ENCODE peak calls at places on chromosomes 12 and 14, in six cellular contexts. One of them, this sample, is unnamed.

GRCh38 chr14:55869397-55870049 is 248.7 kb upstream of the PELI2 start:
- DNase-seq in activated CD4-positive, alpha-beta T cell treated with anti-CD3 and anti-CD28 coated beads, Interleukin-2, amount 50 U/mL, for 4 hours: no peak
- DNase-seq in lung: no peak
- DNase-seq in MCF 10A: peak
- DNase-seq in GM19239: no peak
- DNase-seq in GM23338: no peak
- DNase-seq in this sample: peak

GRCh38 chr14:47040490-47040889 is 388.9 kb upstream of the RPL10L start:
- DNase-seq in GM19239: no peak
- DNase-seq in MCF 10A: peak
- DNase-seq in GM23338: peak
- DNase-seq in activated CD4-positive, alpha-beta T cell treated with anti-CD3 and anti-CD28 coated beads, Interleukin-2, amount 50 U/mL, for 4 hours: no peak
- DNase-seq in lung: no peak
- DNase-seq in this sample: peak

GRCh38 chr12:15088115-15088514 is 115.3 kb downstream of the PDE6H start:
- DNase-seq in GM19239: no peak
- DNase-seq in MCF 10A: no peak
- DNase-seq in activated CD4-positive, alpha-beta T cell treated with anti-CD3 and anti-CD28 coated beads, Interleukin-2, amount 50 U/mL, for 4 hours: no peak
- DNase-seq in GM23338: no peak
- DNase-seq in lung: no peak
- DNase-seq in this sample: no peak

GRCh38 chr12:56115329-56115728 is 1.1 kb upstream of the RPL41 start:
- DNase-seq in activated CD4-positive, alpha-beta T cell treated with anti-CD3 and anti-CD28 coated beads, Interleukin-2, amount 50 U/mL, for 4 hours: no peak
- DNase-seq in GM23338: peak
- DNase-seq in GM19239: no peak
- DNase-seq in MCF 10A: peak
- DNase-seq in lung: no peak
- DNase-seq in this sample: peak

GRCh38 chr14:68547305-68548193 is 245.3 kb downstream of the ZFP36L1 start:
- DNase-seq in lung: peak
- DNase-seq in GM19239: no peak
- DNase-seq in GM23338: no peak
- DNase-seq in MCF 10A: peak
- DNase-seq in activated CD4-positive, alpha-beta T cell treated with anti-CD3 and anti-CD28 coated beads, Interleukin-2, amount 50 U/mL, for 4 hours: no peak
- DNase-seq in this sample: peak

GRCh38 chr14:42000450-42000849 is 393.8 kb downstream of the LRFN5 start:
- DNase-seq in lung: no peak
- DNase-seq in activated CD4-positive, alpha-beta T cell treated with anti-CD3 and anti-CD28 coated beads, Interleukin-2, amount 50 U/mL, for 4 hours: no peak
- DNase-seq in GM19239: no peak
- DNase-seq in MCF 10A: peak
- DNase-seq in GM23338: no peak
- DNase-seq in this sample: no peak

GRCh38 chr12:27779837-27780611 is at the start of the genes KLHL42 and MANSC4:
- DNase-seq in GM23338: peak
- DNase-seq in activated CD4-positive, alpha-beta T cell treated with anti-CD3 and anti-CD28 coated beads, Interleukin-2, amount 50 U/mL, for 4 hours: peak
- DNase-seq in lung: peak
- DNase-seq in MCF 10A: peak
- DNase-seq in GM19239: peak
- DNase-seq in this sample: peak

GRCh38 chr12:75489613-75490210 is 9.2 kb downstream of the GLIPR1 start:
- DNase-seq in GM23338: peak
- DNase-seq in MCF 10A: peak
- DNase-seq in lung: no peak
- DNase-seq in activated CD4-positive, alpha-beta T cell treated with anti-CD3 and anti-CD28 coated beads, Interleukin-2, amount 50 U/mL, for 4 hours: peak
- DNase-seq in GM19239: no peak
- DNase-seq in this sample: peak

GRCh38 chr14:71602524-71602923 is 329.7 kb upstream of the RGS6 start:
- DNase-seq in GM23338: no peak
- DNase-seq in MCF 10A: no peak
- DNase-seq in lung: no peak
- DNase-seq in GM19239: no peak
- DNase-seq in activated CD4-positive, alpha-beta T cell treated with anti-CD3 and anti-CD28 coated beads, Interleukin-2, amount 50 U/mL, for 4 hours: no peak
- DNase-seq in this sample: no peak

GRCh38 chr14:69657961-69658360 is 46.6 kb downstream of the SUSD6 start:
- DNase-seq in lung: peak
- DNase-seq in GM19239: no peak
- DNase-seq in MCF 10A: peak
- DNase-seq in GM23338: peak
- DNase-seq in activated CD4-positive, alpha-beta T cell treated with anti-CD3 and anti-CD28 coated beads, Interleukin-2, amount 50 U/mL, for 4 hours: no peak
- DNase-seq in this sample: peak

GRCh38 chr12:95077341-95077740 is 3.9 kb upstream of the NR2C1 start:
- DNase-seq in GM19239: no peak
- DNase-seq in lung: no peak
- DNase-seq in MCF 10A: no peak
- DNase-seq in activated CD4-positive, alpha-beta T cell treated with anti-CD3 and anti-CD28 coated beads, Interleukin-2, amount 50 U/mL, for 4 hours: no peak
- DNase-seq in GM23338: no peak
- DNase-seq in this sample: no peak

GRCh38 chr12:68476786-68477185 is 133.9 kb upstream of the RAP1B start:
- DNase-seq in GM19239: no peak
- DNase-seq in MCF 10A: no peak
- DNase-seq in GM23338: no peak
- DNase-seq in activated CD4-positive, alpha-beta T cell treated with anti-CD3 and anti-CD28 coated beads, Interleukin-2, amount 50 U/mL, for 4 hours: no peak
- DNase-seq in lung: no peak
- DNase-seq in this sample: no peak

GRCh38 chr14:58166005-58166983 is 14.3 kb upstream of the ARMH4 start:
- DNase-seq in lung: peak
- DNase-seq in activated CD4-positive, alpha-beta T cell treated with anti-CD3 and anti-CD28 coated beads, Interleukin-2, amount 50 U/mL, for 4 hours: peak
- DNase-seq in GM23338: peak
- DNase-seq in MCF 10A: peak
- DNase-seq in GM19239: peak
- DNase-seq in this sample: peak

GRCh38 chr14:103628221-103628683 is 759 bp upstream of the KLC1 start:
- DNase-seq in MCF 10A: peak
- DNase-seq in activated CD4-positive, alpha-beta T cell treated with anti-CD3 and anti-CD28 coated beads, Interleukin-2, amount 50 U/mL, for 4 hours: no peak
- DNase-seq in GM23338: peak
- DNase-seq in lung: peak
- DNase-seq in GM19239: no peak
- DNase-seq in this sample: peak

GRCh38 chr14:61677469-61677868 is 17.8 kb upstream of the HIF1A start:
- DNase-seq in GM23338: no peak
- DNase-seq in lung: no peak
- DNase-seq in activated CD4-positive, alpha-beta T cell treated with anti-CD3 and anti-CD28 coated beads, Interleukin-2, amount 50 U/mL, for 4 hours: no peak
- DNase-seq in MCF 10A: no peak
- DNase-seq in GM19239: no peak
- DNase-seq in this sample: no peak

GRCh38 chr12:24480766-24481449 is 468.0 kb downstream of the BCAT1 start:
- DNase-seq in MCF 10A: no peak
- DNase-seq in GM23338: no peak
- DNase-seq in activated CD4-positive, alpha-beta T cell treated with anti-CD3 and anti-CD28 coated beads, Interleukin-2, amount 50 U/mL, for 4 hours: no peak
- DNase-seq in GM19239: no peak
- DNase-seq in lung: no peak
- DNase-seq in this sample: no peak

GRCh38 chr14:26332966-26333365 is 264.9 kb downstream of the NOVA1 start:
- DNase-seq in activated CD4-positive, alpha-beta T cell treated with anti-CD3 and anti-CD28 coated beads, Interleukin-2, amount 50 U/mL, for 4 hours: no peak
- DNase-seq in GM19239: no peak
- DNase-seq in lung: no peak
- DNase-seq in GM23338: no peak
- DNase-seq in MCF 10A: peak
- DNase-seq in this sample: no peak

GRCh38 chr14:21215130-21215878 is 53.9 kb downstream of the HNRNPC start:
- DNase-seq in activated CD4-positive, alpha-beta T cell treated with anti-CD3 and anti-CD28 coated beads, Interleukin-2, amount 50 U/mL, for 4 hours: no peak
- DNase-seq in MCF 10A: no peak
- DNase-seq in lung: no peak
- DNase-seq in GM19239: no peak
- DNase-seq in GM23338: no peak
- DNase-seq in this sample: peak

GRCh38 chr12:19546611-19547162 is 107.4 kb downstream of the AEBP2 start:
- DNase-seq in GM19239: no peak
- DNase-seq in GM23338: no peak
- DNase-seq in MCF 10A: no peak
- DNase-seq in activated CD4-positive, alpha-beta T cell treated with anti-CD3 and anti-CD28 coated beads, Interleukin-2, amount 50 U/mL, for 4 hours: no peak
- DNase-seq in lung: no peak
- DNase-seq in this sample: peak

GRCh38 chr14:105217764-105218163 is 30.6 kb upstream of the BTBD6 start:
- DNase-seq in lung: peak
- DNase-seq in activated CD4-positive, alpha-beta T cell treated with anti-CD3 and anti-CD28 coated beads, Interleukin-2, amount 50 U/mL, for 4 hours: no peak
- DNase-seq in MCF 10A: no peak
- DNase-seq in GM19239: no peak
- DNase-seq in GM23338: no peak
- DNase-seq in this sample: no peak

GRCh38 chr12:34345801-34346200 is 323.5 kb downstream of the ALG10 start:
- DNase-seq in activated CD4-positive, alpha-beta T cell treated with anti-CD3 and anti-CD28 coated beads, Interleukin-2, amount 50 U/mL, for 4 hours: no peak
- DNase-seq in lung: no peak
- DNase-seq in MCF 10A: no peak
- DNase-seq in GM23338: no peak
- DNase-seq in GM19239: no peak
- DNase-seq in this sample: no peak

GRCh38 chr12:49461221-49461620 is 77.6 kb upstream of the KCNH3 start:
- DNase-seq in lung: no peak
- DNase-seq in GM23338: no peak
- DNase-seq in MCF 10A: no peak
- DNase-seq in GM19239: no peak
- DNase-seq in activated CD4-positive, alpha-beta T cell treated with anti-CD3 and anti-CD28 coated beads, Interleukin-2, amount 50 U/mL, for 4 hours: no peak
- DNase-seq in this sample: no peak

GRCh38 chr12:20194171-20194570 is 174.2 kb upstream of the PDE3A start:
- DNase-seq in GM23338: peak
- DNase-seq in activated CD4-positive, alpha-beta T cell treated with anti-CD3 and anti-CD28 coated beads, Interleukin-2, amount 50 U/mL, for 4 hours: no peak
- DNase-seq in lung: no peak
- DNase-seq in MCF 10A: peak
- DNase-seq in GM19239: no peak
- DNase-seq in this sample: no peak

GRCh38 chr14:91337699-91338335 is 79.8 kb downstream of the CCDC88C start:
- DNase-seq in MCF 10A: no peak
- DNase-seq in GM23338: no peak
- DNase-seq in GM19239: no peak
- DNase-seq in lung: no peak
- DNase-seq in activated CD4-positive, alpha-beta T cell treated with anti-CD3 and anti-CD28 coated beads, Interleukin-2, amount 50 U/mL, for 4 hours: no peak
- DNase-seq in this sample: no peak

GRCh38 chr12:14186193-14186502 is 179.3 kb upstream of the ATF7IP start:
- DNase-seq in lung: no peak
- DNase-seq in activated CD4-positive, alpha-beta T cell treated with anti-CD3 and anti-CD28 coated beads, Interleukin-2, amount 50 U/mL, for 4 hours: no peak
- DNase-seq in MCF 10A: no peak
- DNase-seq in GM19239: no peak
- DNase-seq in GM23338: no peak
- DNase-seq in this sample: no peak

GRCh38 chr12:124917841-124918621 is 3.6 kb upstream of the UBC start:
- DNase-seq in MCF 10A: peak
- DNase-seq in GM23338: no peak
- DNase-seq in activated CD4-positive, alpha-beta T cell treated with anti-CD3 and anti-CD28 coated beads, Interleukin-2, amount 50 U/mL, for 4 hours: no peak
- DNase-seq in GM19239: no peak
- DNase-seq in lung: no peak
- DNase-seq in this sample: peak